ENCODE peak calls at places on chromosomes 5 and 9, in ten cellular contexts. C is uterus; V is endodermal cell; L is GM10248; O is hepatocyte; H is choroid plexus epithelial cell; X is BE2C; W is breast epithelium; Q is HepG2; R is CD8-positive, alpha-beta T cell. F is an unnamed sample.

GRCh38 chr5:33936004-33936380 is 194 bp upstream of the RXFP3 start:
- DNase-seq in O (peak; percentile 86), W (no peak), X (peak; percentile 48), R (peak; percentile 38), L (peak; percentile 74), Q (no peak), V (peak; percentile 95), H (peak; percentile 72), C (no peak), F (peak; percentile 88)

GRCh38 chr9:93450817-93451761 is at the start of gene FAM120A:
- DNase-seq in X (peak; percentile 85), W (peak; percentile 59), H (peak; percentile 75), C (peak; percentile 61), Q (peak; percentile 38), O (peak; percentile 95), L (peak; percentile 90), R (peak; percentile 76), V (peak; percentile 85), F (peak; percentile 56)

GRCh38 chr9:71812385-71812784 is 44.1 kb upstream of the CEMIP2 start:
- DNase-seq in O (no peak), Q (no peak), W (no peak), L (no peak), X (peak; percentile 5), V (no peak), R (no peak), C (no peak), H (peak; percentile 33), F (no peak)

GRCh38 chr9:86324308-86324707 is 29.9 kb downstream of the TUT7 start:
- DNase-seq in Q (no peak), O (no peak), H (peak; percentile 94), C (no peak), X (no peak), R (no peak), V (peak; percentile 49), W (no peak), L (peak; percentile 15), F (no peak)

GRCh38 chr5:25567881-25568280 is 923.1 kb upstream of the CDH10 start:
- DNase-seq in L (no peak), C (no peak), V (no peak), H (no peak), O (no peak), W (no peak), R (no peak), Q (no peak), X (no peak), F (no peak)

GRCh38 chr9:100426194-100426531 is 780 bp upstream of the MSANTD3 start:
- DNase-seq in V (no peak), O (no peak), L (no peak), X (no peak), Q (no peak), W (no peak), C (no peak), R (no peak), H (no peak), F (no peak)

GRCh38 chr9:115717711-115718173 is 435.8 kb upstream of the PAPPA start:
- DNase-seq in W (no peak), R (no peak), C (no peak), L (no peak), H (peak; percentile 74), X (no peak), O (no peak), V (no peak), Q (no peak), F (no peak)

GRCh38 chr9:113558632-113559502 is 95.3 kb downstream of the RGS3 start:
- DNase-seq in L (no peak), H (peak; percentile 74), C (peak; percentile 72), R (no peak), Q (peak; percentile 83), X (peak; percentile 79), V (peak; percentile 28), O (peak; percentile 65), W (no peak), F (no peak)

GRCh38 chr5:135829681-135830383 is 4.6 kb upstream of the SLC25A48 start:
- DNase-seq in Q (peak; percentile 20), V (peak; percentile 93), L (peak; percentile 67), W (peak; percentile 42), X (peak; percentile 78), C (no peak), H (peak; percentile 68), R (no peak), O (peak; percentile 90), F (peak; percentile 55)

GRCh38 chr9:72060513-72060912 is at the start of gene C9orf57:
- DNase-seq in C (no peak), Q (no peak), V (no peak), R (no peak), O (no peak), W (no peak), H (no peak), L (no peak), X (no peak), F (no peak)

GRCh38 chr5:145903113-145903512 is 30.3 kb upstream of the GRXCR2 start:
- DNase-seq in Q (no peak), W (no peak), V (no peak), C (no peak), L (no peak), O (no peak), H (peak; percentile 19), X (no peak), R (no peak), F (no peak)

GRCh38 chr9:81683704-81684103 is 5.6 kb downstream of the TLE1 start:
- DNase-seq in X (no peak), V (no peak), O (no peak), R (no peak), W (no peak), Q (no peak), C (no peak), L (no peak), H (no peak), F (no peak)

GRCh38 chr9:88711719-88712118 is 176.7 kb downstream of the NXNL2 start:
- DNase-seq in C (no peak), R (no peak), W (no peak), Q (no peak), L (no peak), H (no peak), O (no peak), X (no peak), V (no peak), F (no peak)

GRCh38 chr5:176155882-176156497 is 82.2 kb upstream of the SIMC1 start:
- DNase-seq in O (no peak), C (no peak), R (no peak), L (no peak), V (no peak), W (no peak), Q (no peak), X (no peak), H (no peak), F (no peak)

GRCh38 chr5:125267636-125268248 is 521.3 kb upstream of the ZNF608 start:
- DNase-seq in L (no peak), O (no peak), H (no peak), Q (no peak), V (no peak), X (no peak), W (no peak), R (no peak), C (no peak), F (no peak)

GRCh38 chr5:123105882-123106281 is 16.8 kb downstream of the PRDM6 start:
- DNase-seq in X (no peak), L (no peak), R (no peak), W (no peak), H (no peak), O (no peak), V (no peak), Q (no peak), C (no peak), F (no peak)

GRCh38 chr5:72531496-72532190 is 24.4 kb upstream of the ZNF366 start:
- DNase-seq in H (peak; percentile 27), C (no peak), Q (no peak), W (no peak), O (no peak), V (no peak), L (no peak), X (no peak), R (no peak), F (no peak)

GRCh38 chr9:101443358-101443757 is 7.8 kb upstream of the ALDOB start:
- DNase-seq in X (no peak), C (no peak), O (no peak), Q (no peak), R (no peak), L (no peak), W (no peak), V (peak; percentile 59), H (no peak), F (no peak)
- TF ChIP-seq CTCF in X (no peak), C (no peak), O (no peak), Q (no peak), R (no peak), L (no peak), W (no peak), V (no peak), H (no peak), F (no peak)

GRCh38 chr5:59385700-59386099 is 507.8 kb downstream of the PDE4D start:
- DNase-seq in X (no peak), L (no peak), Q (no peak), C (no peak), R (no peak), W (no peak), H (peak; percentile 86), V (no peak), O (no peak), F (no peak)

DNA sequence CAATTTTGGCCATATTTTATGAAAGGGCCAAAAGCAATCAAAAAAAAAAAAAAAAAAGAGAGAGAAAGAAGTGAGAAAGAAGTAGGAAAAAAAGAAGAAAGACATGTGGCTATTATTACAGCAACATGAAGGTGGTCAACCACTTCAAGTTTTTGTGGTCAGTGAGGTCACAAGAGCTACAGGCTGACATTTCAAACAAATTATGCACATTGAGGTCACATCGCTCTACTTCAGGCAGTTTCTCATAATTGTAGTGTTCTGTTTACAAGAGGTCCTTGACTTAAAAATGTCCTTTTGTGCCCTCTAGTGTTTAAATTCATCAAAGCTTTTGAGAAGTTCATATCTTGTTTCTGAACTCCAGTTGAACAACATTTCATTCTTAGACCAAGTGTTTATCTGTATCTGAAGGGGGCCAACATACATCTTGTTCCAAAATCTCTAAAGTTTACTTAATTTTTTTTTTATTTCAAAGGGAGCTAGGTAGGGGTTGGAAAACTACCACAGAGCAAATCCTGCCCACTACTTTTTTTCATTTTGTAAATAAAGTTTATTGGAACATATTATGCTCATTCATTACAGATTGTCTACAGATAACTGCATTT is 513.1 kb downstream of the PDE4D start:
- DNase-seq in C (no peak), L (peak; percentile 45), W (no peak), X (no peak), H (peak; percentile 99), R (no peak), O (peak; percentile 73), Q (peak; percentile 50), V (no peak), F (no peak)
- TF ChIP-seq CTCF in C (peak; percentile 61), L (peak; percentile 47), W (peak; percentile 25), X (peak; percentile 57), H (peak; percentile 44), R (peak; percentile 50), O (peak; percentile 69), Q (peak; percentile 68), V (peak; percentile 74), F (peak; percentile 64)

GRCh38 chr9:97515662-97516061 is 14.2 kb downstream of the TMOD1 start:
- DNase-seq in R (no peak), V (no peak), X (no peak), O (no peak), L (no peak), Q (no peak), C (no peak), H (no peak), W (no peak), F (no peak)
- TF ChIP-seq CTCF in R (no peak), V (no peak), X (no peak), O (no peak), L (no peak), Q (no peak), C (no peak), H (no peak), W (no peak), F (no peak)

GRCh38 chr5:110812639-110813038 is 73.8 kb downstream of the SLC25A46 start:
- DNase-seq in X (no peak), H (no peak), Q (no peak), V (no peak), O (no peak), R (no peak), W (no peak), L (no peak), C (no peak), F (no peak)
- TF ChIP-seq CTCF in X (no peak), H (no peak), Q (no peak), V (no peak), O (no peak), R (no peak), W (no peak), L (no peak), C (no peak), F (no peak)

F was measured in progenitor cell of endocrine pancreas.